ENCODE peak calls at places on chromosomes 1 and 21, in eight cellular contexts. One of them, this sample, is unnamed.

GRCh38 chr1:204842892-204843291 is 27.8 kb upstream of the NFASC start:
- DNase-seq in SK-N-SH: no peak
- DNase-seq in neural progenitor cell: no peak
- DNase-seq in OCI-LY7: no peak
- DNase-seq in psoas muscle: no peak
- DNase-seq in cardiac muscle cell: no peak
- DNase-seq in substantia nigra: peak; percentile 58
- DNase-seq in right lobe of liver: no peak
- DNase-seq in this sample: no peak

GRCh38 chr1:38246955-38247952 is 200.7 kb upstream of the POU3F1 start:
- DNase-seq in OCI-LY7: no peak
- DNase-seq in neural progenitor cell: peak; percentile 28
- DNase-seq in psoas muscle: no peak
- DNase-seq in SK-N-SH: no peak
- DNase-seq in substantia nigra: no peak
- DNase-seq in cardiac muscle cell: no peak
- DNase-seq in right lobe of liver: peak; percentile 60
- DNase-seq in this sample: no peak

GRCh38 chr1:64953241-64953640 is 13.1 kb downstream of the JAK1 start:
- DNase-seq in cardiac muscle cell: no peak
- DNase-seq in psoas muscle: no peak
- DNase-seq in OCI-LY7: no peak
- DNase-seq in SK-N-SH: no peak
- DNase-seq in right lobe of liver: no peak
- DNase-seq in neural progenitor cell: no peak
- DNase-seq in substantia nigra: no peak
- DNase-seq in this sample: no peak

GRCh38 chr1:173149887-173150286 is 57.2 kb downstream of the TNFSF4 start:
- DNase-seq in psoas muscle: no peak
- DNase-seq in OCI-LY7: no peak
- DNase-seq in substantia nigra: no peak
- DNase-seq in right lobe of liver: no peak
- DNase-seq in SK-N-SH: no peak
- DNase-seq in neural progenitor cell: no peak
- DNase-seq in cardiac muscle cell: no peak
- DNase-seq in this sample: no peak

GRCh38 chr21:42107881-42108553 is 36.9 kb downstream of the UMODL1 start:
- DNase-seq in substantia nigra: peak; percentile 76
- DNase-seq in OCI-LY7: peak; percentile 98
- DNase-seq in right lobe of liver: peak; percentile 79
- DNase-seq in psoas muscle: peak; percentile 63
- DNase-seq in cardiac muscle cell: peak; percentile 79
- DNase-seq in SK-N-SH: peak; percentile 88
- DNase-seq in neural progenitor cell: peak; percentile 81
- DNase-seq in this sample: peak; percentile 88

GRCh38 chr1:41846595-41846994 is 72.1 kb downstream of the HIVEP3 start:
- DNase-seq in substantia nigra: no peak
- DNase-seq in SK-N-SH: no peak
- DNase-seq in cardiac muscle cell: no peak
- DNase-seq in right lobe of liver: no peak
- DNase-seq in neural progenitor cell: no peak
- DNase-seq in OCI-LY7: no peak
- DNase-seq in psoas muscle: no peak
- DNase-seq in this sample: no peak

GRCh38 chr21:34989337-34990151 is 59.6 kb downstream of the RUNX1 start:
- DNase-seq in psoas muscle: no peak
- DNase-seq in substantia nigra: no peak
- DNase-seq in SK-N-SH: no peak
- DNase-seq in OCI-LY7: no peak
- DNase-seq in neural progenitor cell: peak; percentile 25
- DNase-seq in right lobe of liver: no peak
- DNase-seq in cardiac muscle cell: no peak
- DNase-seq in this sample: no peak

GRCh38 chr1:86507935-86508582 is 38.8 kb upstream of the CLCA4 start:
- DNase-seq in substantia nigra: no peak
- DNase-seq in SK-N-SH: no peak
- DNase-seq in neural progenitor cell: peak; percentile 54
- DNase-seq in psoas muscle: no peak
- DNase-seq in cardiac muscle cell: peak; percentile 36
- DNase-seq in OCI-LY7: peak; percentile 20
- DNase-seq in right lobe of liver: no peak
- DNase-seq in this sample: no peak

GRCh38 chr1:205274041-205274691 is 46.4 kb downstream of the TMCC2 start:
- DNase-seq in right lobe of liver: no peak
- DNase-seq in psoas muscle: no peak
- DNase-seq in SK-N-SH: no peak
- DNase-seq in OCI-LY7: peak; percentile 49
- DNase-seq in neural progenitor cell: no peak
- DNase-seq in cardiac muscle cell: no peak
- DNase-seq in substantia nigra: no peak
- DNase-seq in this sample: no peak

GRCh38 chr1:45015683-45016082 is 3.6 kb downstream of the UROD start:
- DNase-seq in OCI-LY7: no peak
- DNase-seq in psoas muscle: no peak
- DNase-seq in substantia nigra: no peak
- DNase-seq in SK-N-SH: no peak
- DNase-seq in neural progenitor cell: no peak
- DNase-seq in cardiac muscle cell: no peak
- DNase-seq in right lobe of liver: no peak
- DNase-seq in this sample: no peak

GRCh38 chr1:183029591-183030000 is 6.4 kb downstream of the LAMC1 start:
- DNase-seq in substantia nigra: no peak
- DNase-seq in psoas muscle: no peak
- DNase-seq in right lobe of liver: no peak
- DNase-seq in SK-N-SH: no peak
- DNase-seq in cardiac muscle cell: no peak
- DNase-seq in neural progenitor cell: no peak
- DNase-seq in OCI-LY7: no peak
- DNase-seq in this sample: no peak

GRCh38 chr1:10622896-10623295 is 148.1 kb downstream of the PEX14 start:
- DNase-seq in OCI-LY7: no peak
- DNase-seq in cardiac muscle cell: no peak
- DNase-seq in neural progenitor cell: no peak
- DNase-seq in substantia nigra: no peak
- DNase-seq in right lobe of liver: peak; percentile 11
- DNase-seq in SK-N-SH: no peak
- DNase-seq in psoas muscle: no peak
- DNase-seq in this sample: peak; percentile 28

GRCh38 chr1:61117283-61117682 is 34.9 kb downstream of the NFIA start:
- DNase-seq in substantia nigra: no peak
- DNase-seq in psoas muscle: no peak
- DNase-seq in neural progenitor cell: no peak
- DNase-seq in OCI-LY7: no peak
- DNase-seq in SK-N-SH: no peak
- DNase-seq in cardiac muscle cell: no peak
- DNase-seq in right lobe of liver: no peak
- DNase-seq in this sample: no peak

GRCh38 chr1:164384262-164384661 is 174.7 kb upstream of the PBX1 start:
- DNase-seq in OCI-LY7: no peak
- DNase-seq in right lobe of liver: no peak
- DNase-seq in neural progenitor cell: no peak
- DNase-seq in cardiac muscle cell: no peak
- DNase-seq in substantia nigra: no peak
- DNase-seq in SK-N-SH: no peak
- DNase-seq in psoas muscle: no peak
- DNase-seq in this sample: no peak

GRCh38 chr1:206496131-206496793 is 11.1 kb upstream of the RASSF5 start:
- DNase-seq in SK-N-SH: no peak
- DNase-seq in cardiac muscle cell: no peak
- DNase-seq in neural progenitor cell: no peak
- DNase-seq in OCI-LY7: peak; percentile 20
- DNase-seq in substantia nigra: no peak
- DNase-seq in psoas muscle: peak; percentile 22
- DNase-seq in right lobe of liver: peak; percentile 67
- DNase-seq in this sample: no peak

GRCh38 chr1:209839875-209840491 is 12.2 kb downstream of the UTP25 start:
- DNase-seq in cardiac muscle cell: no peak
- DNase-seq in neural progenitor cell: no peak
- DNase-seq in psoas muscle: no peak
- DNase-seq in SK-N-SH: no peak
- DNase-seq in right lobe of liver: no peak
- DNase-seq in OCI-LY7: no peak
- DNase-seq in substantia nigra: no peak
- DNase-seq in this sample: no peak

DNA sequence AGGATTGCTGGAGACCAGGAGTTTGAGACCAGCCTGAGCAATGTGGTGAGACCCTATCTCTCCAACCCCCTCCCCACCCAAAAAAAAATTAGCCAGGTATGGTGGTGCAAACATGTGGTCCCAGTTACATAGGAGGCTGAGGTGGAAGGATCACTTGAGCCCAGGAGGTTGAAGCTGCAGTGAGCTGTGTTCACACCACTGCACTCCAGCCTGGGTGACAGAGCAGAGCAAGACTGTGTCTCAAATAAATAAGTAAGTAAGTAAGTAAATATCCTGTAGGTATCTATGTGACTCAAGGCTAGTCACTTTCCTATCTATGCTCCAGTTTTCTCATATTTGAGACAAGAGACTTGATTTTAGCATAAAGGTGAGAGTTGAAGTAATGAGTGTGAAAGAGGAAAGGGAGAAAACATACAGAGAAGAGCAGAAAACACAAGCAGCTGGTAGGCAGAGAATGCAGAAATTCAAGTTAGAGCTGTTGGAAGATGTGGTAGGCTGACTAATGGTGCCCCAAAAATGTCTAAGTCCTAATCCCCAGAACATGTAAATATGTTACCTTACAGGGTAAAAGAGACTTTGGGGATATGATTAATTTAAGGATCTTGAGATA is 7.5 kb downstream of the PPP1R12B start:
- DNase-seq in cardiac muscle cell: no peak
- DNase-seq in right lobe of liver: no peak
- DNase-seq in neural progenitor cell: no peak
- DNase-seq in OCI-LY7: no peak
- DNase-seq in psoas muscle: no peak
- DNase-seq in substantia nigra: no peak
- DNase-seq in SK-N-SH: no peak
- DNase-seq in this sample: no peak
- H3K27ac ChIP-seq in cardiac muscle cell: peak overlapping the region; percentile 23
- H3K27ac ChIP-seq in right lobe of liver: no peak overlapping the region
- H3K27ac ChIP-seq in neural progenitor cell: no peak overlapping the region
- H3K27ac ChIP-seq in OCI-LY7: no peak overlapping the region
- H3K27ac ChIP-seq in psoas muscle: peak overlapping the region; percentile 7
- H3K27ac ChIP-seq in substantia nigra: no peak overlapping the region
- H3K27ac ChIP-seq in SK-N-SH: no peak overlapping the region
- H3K27ac ChIP-seq in this sample: no peak overlapping the region

DNA sequence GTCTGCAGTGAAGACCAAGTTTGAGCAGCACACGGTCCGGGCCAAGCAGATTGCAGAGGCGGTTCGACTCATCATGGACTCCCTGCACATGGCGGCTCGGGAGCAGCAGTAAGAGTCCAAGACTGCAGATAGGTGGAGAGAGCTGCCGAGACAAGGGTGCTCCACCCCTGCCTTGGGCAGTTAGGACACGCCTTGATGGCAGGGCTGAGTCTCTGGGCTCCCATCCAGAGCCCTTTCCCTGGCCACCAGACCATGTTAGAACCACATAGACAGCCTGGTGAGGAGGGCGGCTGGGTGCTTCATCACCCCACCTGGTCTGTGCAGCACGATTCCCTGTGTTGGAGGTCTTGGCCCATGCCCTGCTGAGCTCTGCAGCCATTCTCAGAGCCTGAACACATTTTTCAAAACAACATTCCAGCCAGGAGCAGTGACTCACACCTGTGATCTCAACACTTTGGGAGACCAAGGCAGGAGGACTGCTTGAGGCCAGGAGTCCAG is 17.3 kb upstream of the MIIP start:
- DNase-seq in neural progenitor cell: no peak
- DNase-seq in cardiac muscle cell: no peak
- DNase-seq in psoas muscle: no peak
- DNase-seq in right lobe of liver: no peak
- DNase-seq in SK-N-SH: no peak
- DNase-seq in OCI-LY7: no peak
- DNase-seq in substantia nigra: no peak
- DNase-seq in this sample: no peak
- H3K27ac ChIP-seq in neural progenitor cell: no peak overlapping the region
- H3K27ac ChIP-seq in cardiac muscle cell: no peak overlapping the region
- H3K27ac ChIP-seq in psoas muscle: peak overlapping the region; percentile 30
- H3K27ac ChIP-seq in right lobe of liver: no peak overlapping the region
- H3K27ac ChIP-seq in SK-N-SH: no peak overlapping the region
- H3K27ac ChIP-seq in OCI-LY7: no peak overlapping the region
- H3K27ac ChIP-seq in substantia nigra: no peak overlapping the region
- H3K27ac ChIP-seq in this sample: no peak overlapping the region

GRCh38 chr21:44349416-44349846 is 4.0 kb upstream of the TRPM2 start:
- DNase-seq in neural progenitor cell: no peak
- DNase-seq in SK-N-SH: no peak
- DNase-seq in right lobe of liver: no peak
- DNase-seq in psoas muscle: no peak
- DNase-seq in cardiac muscle cell: no peak
- DNase-seq in OCI-LY7: no peak
- DNase-seq in substantia nigra: no peak
- DNase-seq in this sample: peak; percentile 61

GRCh38 chr21:44349847-44350772 is 3.3 kb upstream of the TRPM2 start:
- DNase-seq in cardiac muscle cell: no peak
- DNase-seq in SK-N-SH: no peak
- DNase-seq in OCI-LY7: no peak
- DNase-seq in substantia nigra: peak; percentile 48
- DNase-seq in neural progenitor cell: no peak
- DNase-seq in psoas muscle: no peak
- DNase-seq in right lobe of liver: no peak
- DNase-seq in this sample: no peak

GRCh38 chr21:44345495-44345894 is 6.3 kb upstream of the CFAP410 start:
- DNase-seq in neural progenitor cell: no peak
- DNase-seq in OCI-LY7: no peak
- DNase-seq in SK-N-SH: no peak
- DNase-seq in psoas muscle: no peak
- DNase-seq in right lobe of liver: no peak
- DNase-seq in cardiac muscle cell: no peak
- DNase-seq in substantia nigra: no peak
- DNase-seq in this sample: no peak

GRCh38 chr21:44348861-44349260 is 4.6 kb upstream of the TRPM2 start:
- DNase-seq in OCI-LY7: no peak
- DNase-seq in SK-N-SH: no peak
- DNase-seq in cardiac muscle cell: no peak
- DNase-seq in neural progenitor cell: no peak
- DNase-seq in right lobe of liver: no peak
- DNase-seq in psoas muscle: no peak
- DNase-seq in substantia nigra: no peak
- DNase-seq in this sample: peak; percentile 65

GRCh38 chr21:44347911-44348451 is 5.4 kb upstream of the TRPM2 start:
- DNase-seq in psoas muscle: no peak
- DNase-seq in substantia nigra: no peak
- DNase-seq in OCI-LY7: no peak
- DNase-seq in neural progenitor cell: no peak
- DNase-seq in right lobe of liver: no peak
- DNase-seq in cardiac muscle cell: no peak
- DNase-seq in SK-N-SH: no peak
- DNase-seq in this sample: peak; percentile 85
- H3K27ac ChIP-seq in psoas muscle: no peak overlapping the region
- H3K27ac ChIP-seq in substantia nigra: no peak overlapping the region
- H3K27ac ChIP-seq in OCI-LY7: no peak overlapping the region
- H3K27ac ChIP-seq in neural progenitor cell: no peak overlapping the region
- H3K27ac ChIP-seq in right lobe of liver: no peak overlapping the region
- H3K27ac ChIP-seq in cardiac muscle cell: no peak overlapping the region
- H3K27ac ChIP-seq in SK-N-SH: no peak overlapping the region
- H3K27ac ChIP-seq in this sample: no peak overlapping the region

DNA sequence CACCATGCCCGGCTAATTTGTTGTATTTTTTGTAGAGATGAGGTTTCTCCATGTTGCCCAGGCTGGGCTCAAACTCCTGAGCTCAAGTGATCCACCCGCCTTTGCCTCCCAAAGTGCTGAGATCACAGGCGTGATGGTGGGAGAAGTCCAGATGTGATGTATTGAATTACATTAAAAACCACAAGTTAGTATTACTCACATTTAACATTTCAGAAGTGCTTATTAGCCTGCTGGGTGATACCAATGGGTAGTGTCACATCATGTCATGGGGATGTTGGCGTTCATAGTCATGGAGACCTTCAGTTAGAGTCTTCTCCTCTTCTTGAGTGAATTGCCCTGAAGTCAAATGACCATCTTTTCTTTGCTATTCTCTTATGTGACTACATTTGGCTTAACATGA is 63.6 kb upstream of the VAMP3 start:
- DNase-seq in neural progenitor cell: no peak
- DNase-seq in right lobe of liver: no peak
- DNase-seq in substantia nigra: no peak
- DNase-seq in psoas muscle: no peak
- DNase-seq in cardiac muscle cell: no peak
- DNase-seq in SK-N-SH: no peak
- DNase-seq in OCI-LY7: no peak
- DNase-seq in this sample: no peak
- H3K27ac ChIP-seq in neural progenitor cell: no peak overlapping the region
- H3K27ac ChIP-seq in right lobe of liver: no peak overlapping the region
- H3K27ac ChIP-seq in substantia nigra: no peak overlapping the region
- H3K27ac ChIP-seq in psoas muscle: no peak overlapping the region
- H3K27ac ChIP-seq in cardiac muscle cell: no peak overlapping the region
- H3K27ac ChIP-seq in SK-N-SH: no peak overlapping the region
- H3K27ac ChIP-seq in OCI-LY7: no peak overlapping the region
- H3K27ac ChIP-seq in this sample: no peak overlapping the region